ENCODE peak calls at places on chromosomes 6 and 20, in nine cellular contexts. Z is neural crest cell; B is NCI-H1436; E is naive thymus-derived CD8-positive, alpha-beta T cell; O is SK-N-DZ; T is NCI-H1417; L is EL; P is Right ventricle myocardium inferior; N is HTR-8/SVneo. F is an unnamed sample.

GRCh38 chr20:54200487-54201267 is 7.2 kb upstream of the PFDN4 start:
- DNase-seq in Z (no peak), B (no peak), E (no peak), O (no peak), T (peak), L (no peak), P (no peak), N (no peak), F (no peak)

GRCh38 chr6:42532038-42532669 is 31.7 kb upstream of the UBR2 start:
- DNase-seq in Z (no peak), B (peak), E (no peak), O (peak), T (peak), L (peak), P (no peak), N (peak), F (peak)

GRCh38 chr6:44058617-44059358 is 68.5 kb downstream of the MRPL14 start:
- DNase-seq in Z (no peak), B (no peak), E (no peak), O (peak), T (no peak), L (peak), P (peak), N (peak), F (no peak)

GRCh38 chr20:37295595-37295994 is 6.1 kb downstream of the MANBAL start:
- DNase-seq in Z (no peak), B (no peak), E (no peak), O (no peak), T (peak), L (no peak), P (no peak), N (no peak), F (no peak)

GRCh38 chr6:162904069-162904663 is 176.4 kb downstream of the PACRG start:
- DNase-seq in Z (no peak), B (no peak), E (no peak), O (no peak), T (no peak), L (no peak), P (no peak), N (no peak), F (no peak)

GRCh38 chr6:121694389-121695185 is 259.1 kb downstream of the GJA1 start:
- DNase-seq in Z (no peak), B (no peak), E (no peak), O (no peak), T (no peak), L (peak), P (no peak), N (no peak), F (no peak)

GRCh38 chr20:25389381-25389857 is 1.2 kb downstream of the ABHD12 start:
- DNase-seq in Z (no peak), B (no peak), E (no peak), O (peak), T (peak), L (peak), P (no peak), N (no peak), F (no peak)

GRCh38 chr20:45347936-45348809 is at the start of gene SDC4:
- DNase-seq in Z (peak), B (peak), E (peak), O (no peak), T (peak), L (peak), P (peak), N (peak), F (no peak)